ENCODE peak calls at places on chromosome 4, in five cellular contexts. I is breast epithelium, P is fibroblast of lung, R is GM23248, Y is testis. W is an unnamed sample.

GRCh38 chr4:82584921-82585320 is 23.1 kb upstream of the TMEM150C start:
- DNase-seq in I (no peak), P (no peak), R (no peak), Y (no peak), W (no peak)

GRCh38 chr4:13329963-13330362 is 154.2 kb downstream of the RAB28 start:
- DNase-seq in I (no peak), P (peak; percentile 62), R (peak; percentile 64), Y (no peak), W (no peak)

GRCh38 chr4:67198757-67199156 is 346.5 kb downstream of the CENPC start:
- DNase-seq in I (no peak), P (no peak), R (peak; percentile 2), Y (peak; percentile 24), W (no peak)

GRCh38 chr4:168124008-168124641 is 31.8 kb downstream of the ANXA10 start:
- DNase-seq in I (no peak), P (peak; percentile 44), R (peak; percentile 68), Y (no peak), W (no peak)

GRCh38 chr4:8377103-8378075 is 63.1 kb downstream of the ACOX3 start:
- DNase-seq in I (no peak), P (no peak), R (no peak), Y (no peak), W (no peak)

GRCh38 chr4:81421346-81422218 is 50.1 kb downstream of the RASGEF1B start:
- DNase-seq in I (no peak), P (peak; percentile 47), R (peak; percentile 36), Y (no peak), W (no peak)

GRCh38 chr4:123478859-123479345 is 82.3 kb downstream of the SPRY1 start:
- DNase-seq in I (no peak), P (peak; percentile 56), R (no peak), Y (no peak), W (no peak)

GRCh38 chr4:55321707-55322264 is 24.3 kb upstream of the SRD5A3 start:
- DNase-seq in I (no peak), P (peak; percentile 87), R (peak; percentile 84), Y (peak; percentile 88), W (no peak)

GRCh38 chr4:97144199-97144598 is 999.1 kb downstream of the STPG2 start:
- DNase-seq in I (no peak), P (no peak), R (no peak), Y (no peak), W (no peak)

GRCh38 chr4:152045781-152046571 is 285.2 kb upstream of the GATB start:
- DNase-seq in I (no peak), P (no peak), R (peak; percentile 16), Y (peak; percentile 66), W (peak; percentile 30)

GRCh38 chr4:57211131-57211530 is 100.9 kb upstream of the IGFBP7 start:
- DNase-seq in I (no peak), P (no peak), R (no peak), Y (no peak), W (no peak)

GRCh38 chr4:54696649-54697048 is 38.9 kb downstream of the KIT start:
- DNase-seq in I (no peak), P (no peak), R (no peak), Y (no peak), W (no peak)

GRCh38 chr4:168183717-168184571 is 91.6 kb downstream of the ANXA10 start:
- DNase-seq in I (no peak), P (peak; percentile 69), R (peak; percentile 61), Y (no peak), W (no peak)

GRCh38 chr4:67333663-67334062 is 211.6 kb downstream of the CENPC start:
- DNase-seq in I (no peak), P (no peak), R (no peak), Y (no peak), W (no peak)

GRCh38 chr4:36187723-36188333 is 56.5 kb downstream of the ARAP2 start:
- DNase-seq in I (no peak), P (peak; percentile 62), R (peak; percentile 17), Y (no peak), W (peak; percentile 14)

GRCh38 chr4:39730067-39730466 is 32.1 kb downstream of the UBE2K start:
- DNase-seq in I (no peak), P (no peak), R (peak; percentile 42), Y (no peak), W (no peak)

GRCh38 chr4:18020671-18021469 is 685 bp downstream of the LCORL start:
- DNase-seq in I (peak; percentile 53), P (peak; percentile 87), R (peak; percentile 87), Y (peak; percentile 86), W (peak; percentile 65)

GRCh38 chr4:56863441-56864129 is 42.1 kb upstream of the SPINK2 start:
- DNase-seq in I (no peak), P (no peak), R (peak; percentile 12), Y (no peak), W (no peak)

GRCh38 chr4:117893207-117893606 is 141.1 kb upstream of the NDST3 start:
- DNase-seq in I (no peak), P (no peak), R (no peak), Y (no peak), W (no peak)

GRCh38 chr4:2304321-2304876 is 42.5 kb upstream of the MXD4 start:
- DNase-seq in I (no peak), P (no peak), R (no peak), Y (no peak), W (no peak)

GRCh38 chr4:119693127-119693526 is 64.5 kb upstream of the PDE5A start:
- DNase-seq in I (no peak), P (peak; percentile 25), R (peak; percentile 18), Y (no peak), W (no peak)

GRCh38 chr4:169251291-169252235 is 19.2 kb downstream of the SH3RF1 start:
- DNase-seq in I (no peak), P (no peak), R (no peak), Y (no peak), W (no peak)

GRCh38 chr4:40305329-40306193 is 29.6 kb upstream of the CHRNA9 start:
- DNase-seq in I (no peak), P (no peak), R (no peak), Y (no peak), W (peak; percentile 60)

GRCh38 chr4:168908859-168909390 is 101.1 kb downstream of the CBR4 start:
- DNase-seq in I (no peak), P (peak; percentile 37), R (peak; percentile 39), Y (no peak), W (no peak)

GRCh38 chr4:152283806-152284470 is 252.0 kb downstream of the FBXW7 start:
- DNase-seq in I (no peak), P (no peak), R (peak; percentile 72), Y (no peak), W (no peak)

GRCh38 chr4:24889991-24890390 is 22.9 kb downstream of the CCDC149 start:
- DNase-seq in I (no peak), P (no peak), R (peak; percentile 38), Y (no peak), W (no peak)

GRCh38 chr4:142347241-142347640 is 498.9 kb downstream of the INPP4B start:
- DNase-seq in I (no peak), P (peak; percentile 49), R (peak; percentile 50), Y (no peak), W (no peak)

GRCh38 chr4:94451669-94452475 is at the start of gene PDLIM5:
- DNase-seq in I (peak; percentile 93), P (peak; percentile 86), R (peak; percentile 96), Y (peak; percentile 94), W (peak; percentile 85)

GRCh38 chr4:158782539-158783360 is 13.9 kb downstream of the FNIP2 start:
- DNase-seq in I (no peak), P (no peak), R (peak; percentile 70), Y (no peak), W (no peak)

GRCh38 chr4:182089326-182089725 is 153.9 kb upstream of the TENM3 start:
- DNase-seq in I (no peak), P (no peak), R (peak; percentile 30), Y (no peak), W (no peak)

GRCh38 chr4:158811704-158812103 is 42.9 kb downstream of the FNIP2 start:
- DNase-seq in I (no peak), P (no peak), R (no peak), Y (no peak), W (no peak)

GRCh38 chr4:113563691-113564378 is 197.7 kb downstream of the CAMK2D start:
- DNase-seq in I (no peak), P (no peak), R (no peak), Y (no peak), W (no peak)

GRCh38 chr4:113561758-113562157 is 199.8 kb downstream of the CAMK2D start:
- DNase-seq in I (no peak), P (no peak), R (no peak), Y (no peak), W (no peak)

GRCh38 chr4:113566015-113566795 is 195.3 kb downstream of the CAMK2D start:
- DNase-seq in I (no peak), P (no peak), R (no peak), Y (no peak), W (no peak)

GRCh38 chr4:113564493-113564892 is 197.0 kb downstream of the CAMK2D start:
- DNase-seq in I (no peak), P (no peak), R (no peak), Y (no peak), W (no peak)

DNA sequence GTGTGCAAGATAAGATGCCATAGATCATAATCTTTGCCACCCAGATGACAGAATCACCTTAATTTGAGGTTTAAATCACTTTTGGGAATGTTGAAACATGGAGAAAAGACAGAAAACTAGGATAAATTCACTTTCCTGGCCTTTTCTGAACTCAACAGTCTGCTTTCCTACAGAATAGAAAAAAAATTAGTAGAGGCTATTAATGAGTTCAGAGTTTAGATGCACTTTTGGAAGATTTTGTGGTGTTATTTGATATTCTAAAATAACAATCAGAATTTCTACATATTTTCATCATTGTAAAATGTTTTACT is 195.9 kb downstream of the CAMK2D start:
- DNase-seq in I (no peak), P (no peak), R (no peak), Y (no peak), W (no peak)
- H3K4me3 ChIP-seq in I (no peak overlapping the region), P (no peak overlapping the region), R (no peak overlapping the region), Y (no peak overlapping the region), W (no peak overlapping the region)

DNA sequence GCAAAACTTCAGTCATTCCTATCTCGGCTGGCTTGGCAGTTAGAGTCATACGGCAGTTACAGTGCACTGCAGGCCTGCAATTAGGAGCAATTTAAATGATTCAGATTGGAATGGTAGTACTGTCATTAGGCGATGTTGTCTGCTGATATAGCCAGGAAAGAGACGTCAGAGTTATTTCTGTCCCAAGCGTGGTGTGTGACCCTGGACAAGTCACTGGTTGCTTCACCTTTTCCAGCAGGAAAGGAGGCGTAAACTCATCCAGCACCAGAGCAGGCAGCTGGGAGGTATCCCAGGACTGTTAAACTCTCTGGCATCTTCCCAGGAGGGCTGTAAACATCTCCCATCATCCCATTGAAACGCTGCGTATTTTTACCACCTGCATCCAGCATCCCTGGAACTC is 842 bp upstream of the LNX1 start:
- DNase-seq in I (no peak), P (peak; percentile 14), R (no peak), Y (no peak), W (no peak)
- H3K27ac ChIP-seq in I (peak overlapping the region; percentile 77), P (no peak overlapping the region), R (no peak overlapping the region), Y (no peak overlapping the region), W (no peak overlapping the region)

DNA sequence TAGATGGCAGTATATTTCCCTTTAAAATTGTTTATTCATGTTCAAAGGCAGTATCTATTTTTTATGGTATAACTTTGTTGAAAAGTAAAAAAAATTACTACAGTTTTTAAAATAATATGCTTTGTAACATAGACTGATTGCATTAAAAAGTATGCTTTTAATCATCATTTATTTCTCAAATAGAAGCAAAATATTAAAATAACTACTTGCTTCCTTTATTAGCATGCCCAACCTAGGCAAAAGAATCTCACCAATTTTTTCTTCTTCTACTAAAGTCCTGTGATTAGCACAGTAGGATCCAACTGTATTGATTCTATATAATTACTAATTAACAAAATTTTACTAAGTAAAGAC is 69.6 kb upstream of the NFKB1 start:
- DNase-seq in I (no peak), P (no peak), R (no peak), Y (no peak), W (no peak)
- H3K4me3 ChIP-seq in I (peak overlapping the region; percentile 73), P (peak overlapping the region; percentile 85), R (peak overlapping the region; percentile 86), Y (peak overlapping the region; percentile 65), W (peak overlapping the region; percentile 53)

GRCh38 chr4:89257376-89257775 is 50.2 kb downstream of the GPRIN3 start:
- DNase-seq in I (no peak), P (no peak), R (no peak), Y (no peak), W (no peak)
- H3K27ac ChIP-seq in I (no peak overlapping the region), P (no peak overlapping the region), R (no peak overlapping the region), Y (no peak overlapping the region), W (peak overlapping the region; percentile 14)